ENCODE peak calls at places on chromosome 22, in ten cellular contexts. L is cardiac fibroblast, Z is AG09309, J is ovary, C is GM12865, V is A549, M is IMR-90, X is WTC11, N is GM13976, R is mucosa of descending colon. S is an unnamed sample.

GRCh38 chr22:47165338-47165931 is 403.0 kb downstream of the TBC1D22A start:
- DNase-seq in L (no peak), Z (no peak), J (peak), C (no peak), V (no peak), M (no peak), X (peak), N (no peak), R (peak), S (no peak)

GRCh38 chr22:37077802-37078448 is 26.4 kb downstream of the KCTD17 start:
- DNase-seq in L (peak), Z (no peak), J (peak), C (peak), V (peak), M (peak), X (peak), N (peak), R (peak), S (peak)

GRCh38 chr22:32996702-32997101 is 61.5 kb downstream of the SYN3 start:
- DNase-seq in L (peak), Z (no peak), J (no peak), C (no peak), V (no peak), M (no peak), X (no peak), N (no peak), R (no peak), S (no peak)

GRCh38 chr22:47290706-47291430 is 528.4 kb downstream of the TBC1D22A start:
- DNase-seq in L (no peak), Z (no peak), J (no peak), C (no peak), V (no peak), M (no peak), X (peak), N (no peak), R (no peak), S (no peak)

GRCh38 chr22:45576273-45576625 is 73.6 kb downstream of the FBLN1 start:
- DNase-seq in L (no peak), Z (no peak), J (no peak), C (no peak), V (no peak), M (no peak), X (no peak), N (no peak), R (no peak), S (no peak)

GRCh38 chr22:20244250-20244648 is 23.9 kb downstream of the RTN4R start:
- DNase-seq in L (no peak), Z (no peak), J (no peak), C (no peak), V (no peak), M (no peak), X (no peak), N (no peak), R (no peak), S (no peak)

GRCh38 chr22:19060356-19061009 is 61.7 kb downstream of the DGCR2 start:
- DNase-seq in L (peak), Z (no peak), J (no peak), C (no peak), V (no peak), M (peak), X (no peak), N (no peak), R (no peak), S (no peak)

GRCh38 chr22:45612451-45612901 is 59.2 kb upstream of the ATXN10 start:
- DNase-seq in L (peak), Z (peak), J (peak), C (no peak), V (no peak), M (peak), X (no peak), N (no peak), R (no peak), S (no peak)

GRCh38 chr22:44411226-44412135 is 86.6 kb downstream of the RTL6 start:
- DNase-seq in L (peak), Z (no peak), J (no peak), C (no peak), V (no peak), M (no peak), X (no peak), N (no peak), R (peak), S (no peak)

GRCh38 chr22:45096256-45096907 is 67.3 kb upstream of the NUP50 start:
- DNase-seq in L (peak), Z (no peak), J (peak), C (peak), V (peak), M (peak), X (peak), N (peak), R (peak), S (peak)

GRCh38 chr22:26762503-26763170 is 105.2 kb downstream of the MIAT start:
- DNase-seq in L (no peak), Z (no peak), J (no peak), C (no peak), V (no peak), M (no peak), X (no peak), N (no peak), R (no peak), S (no peak)

GRCh38 chr22:36872084-36872483 is 11.3 kb downstream of the NCF4 start:
- DNase-seq in L (no peak), Z (no peak), J (no peak), C (no peak), V (no peak), M (no peak), X (no peak), N (no peak), R (no peak), S (no peak)

GRCh38 chr22:47392729-47393128 is 630.3 kb downstream of the TBC1D22A start:
- DNase-seq in L (no peak), Z (no peak), J (no peak), C (no peak), V (no peak), M (no peak), X (no peak), N (no peak), R (no peak), S (no peak)

GRCh38 chr22:37492428-37493344 is 6.5 kb upstream of the MFNG start:
- DNase-seq in L (peak), Z (peak), J (no peak), C (peak), V (peak), M (peak), X (peak), N (peak), R (peak), S (peak)

GRCh38 chr22:23094260-23094659 is 23.9 kb downstream of the GNAZ start:
- DNase-seq in L (no peak), Z (no peak), J (no peak), C (no peak), V (no peak), M (no peak), X (no peak), N (no peak), R (no peak), S (no peak)

GRCh38 chr22:23091760-23092159 is 21.4 kb downstream of the GNAZ start:
- DNase-seq in L (no peak), Z (no peak), J (no peak), C (no peak), V (no peak), M (no peak), X (no peak), N (no peak), R (no peak), S (no peak)

GRCh38 chr22:23093090-23093788 is 22.9 kb downstream of the GNAZ start:
- DNase-seq in L (no peak), Z (no peak), J (no peak), C (no peak), V (no peak), M (no peak), X (no peak), N (no peak), R (no peak), S (no peak)

GRCh38 chr22:23090079-23090835 is 19.9 kb downstream of the GNAZ start:
- DNase-seq in L (no peak), Z (no peak), J (no peak), C (no peak), V (no peak), M (no peak), X (no peak), N (no peak), R (no peak), S (no peak)

GRCh38 chr22:23092217-23092955 is 22.1 kb downstream of the GNAZ start:
- DNase-seq in L (no peak), Z (no peak), J (no peak), C (no peak), V (no peak), M (no peak), X (no peak), N (no peak), R (no peak), S (no peak)
- TF ChIP-seq CTCF in L (no peak), Z (no peak), J (no peak), C (no peak), V (no peak), M (no peak), X (no peak), N (no peak), R (no peak), S (no peak)

GRCh38 chr22:23591203-23591791 is 11.2 kb upstream of the IGLL1 start:
- DNase-seq in L (peak), Z (peak), J (peak), C (peak), V (peak), M (peak), X (peak), N (peak), R (peak), S (peak)
- TF ChIP-seq CTCF in L (peak), Z (peak), J (peak), C (peak), V (peak), M (peak), X (peak), N (peak), R (peak), S (peak)

GRCh38 chr22:31104869-31105268 is 2.5 kb downstream of the SELENOM start:
- DNase-seq in L (peak), Z (no peak), J (no peak), C (peak), V (no peak), M (no peak), X (peak), N (no peak), R (no peak), S (peak)
- TF ChIP-seq CTCF in L (no peak), Z (peak), J (no peak), C (peak), V (no peak), M (peak), X (peak), N (peak), R (no peak), S (peak)

DNA sequence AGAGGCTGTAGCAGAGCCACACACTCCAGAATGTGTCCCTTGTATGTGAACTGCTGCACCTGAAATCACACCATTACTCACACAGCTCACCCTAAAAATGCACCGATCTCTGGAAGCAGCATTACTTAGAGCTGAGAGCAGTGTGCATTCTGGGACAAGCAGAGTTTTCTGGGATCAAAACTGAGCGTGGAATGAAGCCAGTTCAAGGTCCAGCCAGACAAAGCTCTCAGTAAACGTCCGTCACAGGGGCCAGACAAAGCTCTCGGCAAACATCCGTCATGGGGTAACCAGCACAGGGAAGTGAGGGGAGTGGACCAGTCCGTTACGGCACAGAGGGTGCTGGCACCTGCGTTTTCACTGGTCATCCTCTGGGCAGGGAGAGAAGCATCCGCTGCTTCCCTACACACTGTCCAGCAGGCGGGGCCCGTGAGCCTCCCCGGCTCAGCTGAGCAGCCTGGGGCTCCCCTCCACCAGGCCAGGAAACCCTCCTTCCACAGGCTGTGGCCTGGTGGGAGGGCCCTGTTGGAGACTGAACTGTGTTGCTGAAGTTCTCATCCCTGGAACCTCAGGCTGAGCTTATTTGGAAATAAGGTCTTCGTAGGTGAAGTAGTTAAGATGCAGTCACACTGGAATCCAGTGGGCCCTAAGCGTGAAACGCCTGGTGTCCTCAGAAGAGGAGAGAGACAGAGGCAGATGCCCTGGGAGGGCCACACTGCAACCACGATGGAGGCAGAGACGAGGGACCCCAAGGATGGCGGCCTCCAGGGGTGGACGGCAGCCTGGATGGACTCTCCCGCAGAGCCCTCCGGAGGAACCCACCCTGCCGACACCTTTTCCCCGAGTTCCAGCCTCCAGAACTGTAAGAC is 883.9 kb downstream of the BRD1 start:
- DNase-seq in L (no peak), Z (no peak), J (no peak), C (no peak), V (peak), M (no peak), X (peak), N (no peak), R (peak), S (peak)
- TF ChIP-seq CTCF in L (no peak), Z (no peak), J (no peak), C (no peak), V (peak), M (no peak), X (no peak), N (no peak), R (no peak), S (peak)

GRCh38 chr22:39282642-39283311 is 36.6 kb downstream of the RPL3 start:
- DNase-seq in L (peak), Z (no peak), J (no peak), C (no peak), V (no peak), M (no peak), X (no peak), N (no peak), R (no peak), S (no peak)
- TF ChIP-seq CTCF in L (no peak), Z (no peak), J (no peak), C (no peak), V (no peak), M (peak), X (no peak), N (no peak), R (no peak), S (no peak)

DNA sequence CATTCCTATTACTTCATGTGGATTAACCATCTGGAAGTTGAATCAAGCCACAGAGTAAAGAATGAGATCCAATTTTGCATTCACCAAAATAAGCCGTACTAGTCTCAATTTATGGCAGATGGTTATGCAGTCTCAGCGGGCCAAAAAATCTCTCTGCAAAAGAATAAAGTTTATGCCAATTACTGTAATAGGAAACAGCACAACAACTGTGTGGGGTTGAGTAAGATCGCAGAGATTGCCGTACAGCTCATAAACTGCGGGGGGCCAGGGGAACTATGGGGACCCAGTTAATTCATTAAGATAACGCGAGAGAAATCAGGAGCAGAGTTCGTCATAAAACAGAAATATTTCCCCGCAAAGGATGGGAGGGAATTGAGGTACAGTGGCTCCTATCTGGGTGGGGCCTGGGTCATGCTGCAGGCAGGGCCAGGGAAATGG is 41.5 kb upstream of the MN1 start:
- DNase-seq in L (no peak), Z (peak), J (no peak), C (no peak), V (no peak), M (no peak), X (no peak), N (no peak), R (no peak), S (no peak)
- TF ChIP-seq CTCF in L (no peak), Z (no peak), J (no peak), C (no peak), V (no peak), M (no peak), X (no peak), N (no peak), R (no peak), S (no peak)